ENCODE peak calls at places on chromosomes 16 and 17, in eight cellular contexts. T is HCT116, V is A549, D is GM12878, K is WTC11, U is HepG2, N is K562, B is SK-N-SH. I is an unnamed sample.

GRCh38 chr16:4923853-4924252 is 13.1 kb downstream of the PPL start:
- DNase-seq in V (no peak), T (no peak), U (no peak), D (no peak), K (no peak), N (no peak), B (no peak), I (no peak)

GRCh38 chr16:23706439-23706838 is 6.6 kb downstream of the ERN2 start:
- DNase-seq in V (no peak), N (no peak), T (no peak), U (no peak), D (no peak), K (no peak), B (no peak), I (no peak)

GRCh38 chr17:39194985-39195524 is 2.4 kb downstream of the CACNB1 start:
- DNase-seq in B (no peak), V (no peak), K (peak), U (no peak), D (no peak), N (no peak), T (no peak), I (no peak)

GRCh38 chr17:37392024-37392590 is 14.5 kb downstream of the ACACA start:
- DNase-seq in N (no peak), U (no peak), T (no peak), D (no peak), B (no peak), K (no peak), V (peak), I (no peak)

GRCh38 chr17:4539576-4540223 is 15.5 kb downstream of the MYBBP1A start:
- DNase-seq in D (no peak), B (no peak), T (no peak), U (no peak), N (no peak), K (no peak), V (no peak), I (no peak)

GRCh38 chr17:14760212-14760611 is 459.3 kb downstream of the HS3ST3B1 start:
- DNase-seq in N (no peak), K (no peak), U (no peak), T (no peak), D (no peak), V (no peak), B (no peak), I (no peak)

GRCh38 chr16:29304251-29304900 is 102.1 kb downstream of the NPIPB11 start:
- DNase-seq in B (no peak), N (no peak), K (no peak), T (no peak), V (no peak), U (no peak), D (no peak), I (no peak)

GRCh38 chr17:49556183-49556943 is 19.3 kb upstream of the NXPH3 start:
- DNase-seq in U (peak), K (peak), V (peak), B (peak), N (peak), D (no peak), T (peak), I (peak)

GRCh38 chr17:16446338-16446983 is 31.1 kb downstream of the TRPV2 start:
- DNase-seq in U (no peak), D (no peak), B (no peak), N (no peak), V (peak), T (no peak), K (no peak), I (peak)

GRCh38 chr17:80959330-80960036 is 32.2 kb upstream of the CHMP6 start:
- DNase-seq in B (peak), D (no peak), T (no peak), N (no peak), V (no peak), K (no peak), U (no peak), I (no peak)

GRCh38 chr17:3005696-3006095 is 57.7 kb downstream of the OR1D5 start:
- DNase-seq in N (no peak), V (no peak), T (no peak), D (no peak), B (no peak), U (no peak), K (no peak), I (no peak)

GRCh38 chr16:88353691-88354090 is 29.1 kb upstream of the ZNF469 start:
- DNase-seq in B (peak), N (no peak), D (no peak), U (no peak), T (no peak), K (no peak), V (no peak), I (no peak)

GRCh38 chr17:61209524-61209923 is 190.1 kb upstream of the TBX2 start:
- DNase-seq in B (no peak), D (no peak), N (no peak), U (no peak), T (no peak), V (no peak), K (no peak), I (no peak)

GRCh38 chr17:4899341-4900230 is at the start of gene C17orf107:
- DNase-seq in T (no peak), B (no peak), D (no peak), K (peak), U (no peak), N (no peak), V (no peak), I (peak)

GRCh38 chr17:30232015-30232821 is 3.3 kb downstream of the SLC6A4 start:
- DNase-seq in D (no peak), V (no peak), T (no peak), K (no peak), N (no peak), U (no peak), B (no peak), I (no peak)

GRCh38 chr16:66440271-66440802 is 13.2 kb downstream of the BEAN1 start:
- DNase-seq in T (no peak), K (no peak), N (no peak), B (no peak), V (no peak), U (no peak), D (no peak), I (no peak)

GRCh38 chr16:12166271-12166670 is 189.7 kb downstream of the SNX29 start:
- DNase-seq in V (no peak), U (no peak), T (no peak), N (no peak), D (no peak), K (peak), B (no peak), I (no peak)

GRCh38 chr17:48588519-48588918 is 1.5 kb downstream of the HOXB3 start:
- DNase-seq in B (no peak), D (no peak), U (no peak), K (no peak), V (no peak), N (no peak), T (no peak), I (no peak)

GRCh38 chr17:7446669-7447068 is 1.8 kb downstream of the CHRNB1 start:
- DNase-seq in V (no peak), N (no peak), T (no peak), D (no peak), U (no peak), B (no peak), K (peak), I (no peak)

GRCh38 chr17:35489944-35490343 is 41.4 kb upstream of the SLFN13 start:
- DNase-seq in T (no peak), V (no peak), U (no peak), B (no peak), D (no peak), K (peak), N (no peak), I (no peak)

GRCh38 chr16:25855063-25855462 is 163.3 kb downstream of the HS3ST4 start:
- DNase-seq in B (no peak), T (no peak), N (no peak), V (no peak), K (no peak), U (no peak), D (no peak), I (no peak)

GRCh38 chr16:69378036-69378435 is 7.8 kb downstream of the TERF2 start:
- DNase-seq in D (no peak), U (peak), T (no peak), V (no peak), B (no peak), N (no peak), K (no peak), I (no peak)

GRCh38 chr17:66714046-66715023 is 120.6 kb upstream of the CACNG5 start:
- DNase-seq in U (no peak), V (no peak), B (no peak), T (no peak), K (no peak), N (no peak), D (no peak), I (no peak)

GRCh38 chr17:19021622-19022083 is 17.1 kb upstream of the FAM83G start:
- DNase-seq in K (peak), V (no peak), U (no peak), B (no peak), T (no peak), N (peak), D (no peak), I (peak)

GRCh38 chr16:47096297-47096696 is 47.4 kb downstream of the NETO2 start:
- DNase-seq in B (no peak), U (no peak), K (no peak), V (no peak), T (no peak), N (no peak), D (no peak), I (no peak)

GRCh38 chr17:72470338-72471133 is 349.7 kb downstream of the SOX9 start:
- DNase-seq in N (no peak), D (no peak), T (no peak), U (no peak), V (no peak), K (no peak), B (no peak), I (no peak)

GRCh38 chr17:43568506-43569082 is 22.5 kb upstream of the ETV4 start:
- DNase-seq in K (no peak), N (no peak), D (no peak), U (no peak), V (no peak), B (no peak), T (no peak), I (no peak)

GRCh38 chr17:43574348-43574747 is 28.2 kb upstream of the ETV4 start:
- DNase-seq in N (no peak), U (no peak), T (no peak), K (no peak), B (no peak), D (no peak), V (no peak), I (no peak)

GRCh38 chr17:43573579-43574321 is 27.6 kb upstream of the ETV4 start:
- DNase-seq in V (no peak), D (no peak), U (peak), T (no peak), K (no peak), B (no peak), N (no peak), I (no peak)

GRCh38 chr17:43572368-43572980 is 26.3 kb upstream of the ETV4 start:
- DNase-seq in U (peak), B (no peak), K (no peak), V (no peak), T (no peak), D (no peak), N (peak), I (no peak)

DNA sequence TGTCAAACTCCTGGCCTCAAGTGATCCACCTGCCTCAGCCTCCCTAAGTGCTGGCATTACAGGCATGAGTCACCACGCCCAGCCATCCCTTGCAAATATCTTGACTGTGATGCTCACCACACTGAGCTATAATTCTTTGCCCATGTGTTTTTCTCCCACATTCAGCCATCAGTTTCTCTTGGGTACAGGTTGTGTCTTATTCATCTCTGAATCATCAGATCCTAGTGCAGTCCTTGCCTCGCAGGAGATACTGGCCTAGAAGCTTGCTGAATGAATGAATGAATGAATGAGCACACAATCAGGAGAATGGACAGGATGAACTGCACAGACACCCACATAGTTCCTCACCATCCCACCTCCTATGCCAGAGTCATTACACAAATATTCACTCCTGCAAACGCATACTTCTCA is 24.4 kb upstream of the ETV4 start:
- DNase-seq in K (no peak), B (no peak), U (no peak), V (peak), N (no peak), T (no peak), D (no peak), I (no peak)
- TF ChIP-seq MAX in K (no peak), B (peak), U (no peak), V (no peak), N (no peak), T (peak), D (no peak), I (no peak)

GRCh38 chr17:17638467-17638866 is 42.8 kb upstream of the RAI1 start:
- DNase-seq in T (no peak), U (no peak), B (no peak), D (no peak), N (no peak), K (no peak), V (no peak), I (no peak)

GRCh38 chr17:17647521-17648178 is 33.6 kb upstream of the RAI1 start:
- DNase-seq in V (no peak), N (no peak), K (no peak), B (no peak), D (no peak), U (no peak), T (no peak), I (no peak)

GRCh38 chr17:17636456-17636855 is 44.8 kb upstream of the RAI1 start:
- DNase-seq in K (no peak), V (no peak), U (no peak), N (no peak), B (no peak), T (no peak), D (no peak), I (no peak)

GRCh38 chr17:17645961-17646360 is 35.3 kb upstream of the RAI1 start:
- DNase-seq in V (no peak), K (no peak), T (no peak), B (no peak), U (no peak), D (no peak), N (no peak), I (no peak)

DNA sequence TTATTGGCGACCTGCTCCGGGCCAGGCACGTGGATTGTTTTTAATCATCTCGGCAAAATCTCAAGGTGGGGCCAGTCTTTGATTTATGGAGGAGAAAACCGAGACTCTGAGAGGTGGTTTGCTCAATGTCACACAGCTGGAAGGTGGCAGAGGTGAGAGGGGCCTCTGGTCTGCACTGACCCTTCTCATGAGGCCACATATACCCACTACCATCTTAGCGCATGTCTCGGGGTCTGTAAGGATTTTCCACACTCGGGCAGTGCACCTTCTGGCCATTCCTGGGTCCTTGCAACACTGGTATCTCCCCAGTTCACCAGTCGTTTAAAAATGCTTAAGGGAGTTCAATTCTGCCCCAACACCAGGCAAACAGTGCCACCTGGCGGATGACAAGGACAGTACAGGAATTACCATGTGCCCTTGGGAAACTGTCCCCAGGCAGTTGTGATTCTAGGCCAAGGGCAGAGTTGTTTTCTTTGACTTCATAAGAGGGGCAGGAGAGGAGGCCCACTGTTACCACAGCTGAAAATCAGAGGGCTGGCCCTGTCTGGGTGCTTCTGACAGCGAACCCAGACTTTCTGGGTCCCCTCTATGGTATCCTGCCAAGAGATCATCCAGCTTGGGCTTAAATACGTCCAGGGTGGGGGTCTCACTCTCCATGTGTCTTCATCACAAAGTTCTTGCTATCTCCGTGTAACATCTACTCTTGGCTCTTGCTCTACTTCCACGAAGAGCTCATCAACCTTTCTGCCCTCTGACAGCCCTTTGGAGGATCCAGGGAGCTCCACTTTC is 39.4 kb upstream of the RAI1 start:
- DNase-seq in K (peak), B (peak), V (peak), T (peak), U (peak), N (peak), D (peak), I (peak)
- TF ChIP-seq MAX in K (peak), B (no peak), V (peak), T (peak), U (peak), N (no peak), D (no peak), I (peak)

DNA sequence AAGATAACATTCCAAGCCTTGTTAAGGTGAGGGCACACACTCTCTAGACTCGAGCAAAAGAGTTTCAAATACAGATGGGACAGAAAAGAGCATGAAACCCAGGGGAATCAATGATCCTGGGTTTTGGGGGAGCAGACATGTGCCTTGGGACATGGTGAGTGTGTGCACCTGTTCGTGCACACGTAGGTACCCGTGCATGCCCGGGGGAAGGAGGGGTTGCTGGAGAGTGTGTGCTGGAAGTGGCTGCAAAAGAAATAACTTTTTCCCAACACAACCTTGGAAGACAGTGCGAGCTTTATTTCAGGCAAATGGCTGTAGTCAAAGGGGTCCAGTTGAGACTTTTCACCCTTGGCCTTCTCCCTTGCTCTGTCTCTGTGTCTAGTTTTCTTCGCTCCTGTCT is 62.6 kb downstream of the C16orf78 start:
- DNase-seq in N (no peak), D (no peak), V (no peak), B (no peak), K (no peak), T (no peak), U (no peak), I (no peak)
- TF ChIP-seq MAX in N (no peak), D (no peak), V (no peak), B (no peak), K (no peak), T (no peak), U (no peak), I (no peak)

GRCh38 chr17:43698678-43699437 is 37.1 kb upstream of the MEOX1 start:
- DNase-seq in V (no peak), K (no peak), T (no peak), U (no peak), N (no peak), D (no peak), B (no peak), I (no peak)

GRCh38 chr17:43694081-43694870 is 32.6 kb upstream of the MEOX1 start:
- DNase-seq in N (peak), T (peak), K (peak), V (peak), B (peak), U (peak), D (no peak), I (peak)

GRCh38 chr17:43696891-43697290 is 35.2 kb upstream of the MEOX1 start:
- DNase-seq in K (no peak), D (no peak), U (no peak), B (no peak), N (no peak), V (no peak), T (no peak), I (no peak)

GRCh38 chr17:43697937-43698336 is 36.2 kb upstream of the MEOX1 start:
- DNase-seq in V (no peak), B (no peak), K (no peak), N (no peak), D (no peak), T (no peak), U (no peak), I (no peak)

DNA sequence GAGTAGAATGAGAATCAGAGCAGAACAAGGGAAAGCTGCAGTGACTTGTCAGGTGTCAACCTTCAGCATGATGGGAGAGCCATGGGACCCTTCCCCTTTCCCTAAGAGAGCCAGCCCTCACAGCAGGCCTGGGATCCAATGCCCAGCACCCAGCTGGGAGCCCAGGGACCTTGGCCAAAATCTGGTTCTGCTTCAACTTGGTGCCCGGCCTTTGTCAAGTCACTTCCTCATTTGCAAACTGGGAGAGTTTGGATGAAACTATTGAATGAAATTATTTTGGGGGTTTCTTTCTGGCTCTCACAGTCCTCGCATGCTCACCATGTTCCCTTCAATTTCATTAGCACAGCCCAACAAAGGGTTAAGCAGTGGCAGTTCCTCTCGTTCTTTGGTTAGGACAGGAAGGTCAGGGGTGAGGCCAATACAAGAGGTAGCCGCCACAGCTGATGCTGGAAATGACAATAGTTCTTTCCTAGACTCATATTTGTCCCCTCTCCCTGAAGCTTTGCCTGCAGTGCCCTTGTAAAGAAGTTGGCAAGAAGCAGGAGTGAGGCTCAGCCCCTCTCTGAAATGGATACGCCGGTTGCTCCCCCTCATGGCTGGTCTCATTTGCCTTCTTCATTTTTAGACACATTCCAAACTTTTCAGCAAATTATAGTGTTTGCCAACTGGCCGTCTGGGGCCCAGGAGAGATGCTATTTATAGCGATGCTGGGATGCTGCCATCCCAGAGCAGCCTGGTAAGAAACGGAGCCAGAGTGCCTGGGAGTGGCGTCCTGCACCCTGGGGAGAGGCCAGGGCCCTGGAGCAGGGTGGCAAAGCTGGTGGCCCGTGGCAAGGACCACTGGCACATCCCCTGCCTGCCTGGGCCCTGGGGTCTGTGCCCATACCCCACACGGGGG is 34.5 kb upstream of the MEOX1 start:
- DNase-seq in B (no peak), N (no peak), U (no peak), K (no peak), V (no peak), T (no peak), D (no peak), I (no peak)
- TF ChIP-seq MAX in B (no peak), N (no peak), U (no peak), K (no peak), V (no peak), T (no peak), D (no peak), I (no peak)

GRCh38 chr17:71276071-71276470 is 844.7 kb upstream of the SOX9 start:
- DNase-seq in T (no peak), U (no peak), N (no peak), V (no peak), D (no peak), K (no peak), B (no peak), I (no peak)
- TF ChIP-seq MAX in T (no peak), U (no peak), N (no peak), V (no peak), D (no peak), K (no peak), B (no peak), I (no peak)